ENCODE peak calls at places on chromosomes 11 and 22, in eight cellular contexts. L, B, J, U, E, P, V and O are unnamed samples.
A peak's percentile ranks its signal among the peaks of the same experiment; 100 is the strongest.

GRCh38 chr11:128625766-128626165 is 38.4 kb upstream of the ETS1 start:
- DNase-seq in L (no peak), B (no peak), J (no peak), U (no peak), E (no peak), P (no peak), V (no peak), O (no peak)

GRCh38 chr11:88421530-88421929 is 84.0 kb upstream of the CTSC start:
- DNase-seq in L (no peak), B (peak; percentile 68), J (peak; percentile 26), U (peak; percentile 40), E (no peak), P (no peak), V (peak; percentile 25), O (no peak)

GRCh38 chr11:66851251-66851620 is 5.6 kb upstream of the LRFN4 start:
- DNase-seq in L (peak; percentile 57), B (no peak), J (no peak), U (no peak), E (peak; percentile 60), P (no peak), V (no peak), O (no peak)

GRCh38 chr11:75562048-75562835 is at the start of gene SERPINH1:
- DNase-seq in L (peak; percentile 95), B (peak; percentile 82), J (peak; percentile 66), U (peak; percentile 77), E (peak; percentile 96), P (peak; percentile 53), V (peak; percentile 90), O (peak; percentile 72)

GRCh38 chr11:1674194-1674878 is 22.7 kb upstream of the KRTAP5-6 start:
- DNase-seq in L (no peak), B (no peak), J (no peak), U (no peak), E (no peak), P (no peak), V (no peak), O (no peak)

GRCh38 chr11:132844956-132845355 is 687.3 kb downstream of the OPCML start:
- DNase-seq in L (no peak), B (peak; percentile 33), J (no peak), U (peak; percentile 98), E (no peak), P (no peak), V (peak; percentile 96), O (no peak)

GRCh38 chr11:61793084-61793828 is 545 bp downstream of the FEN1 start:
- DNase-seq in L (no peak), B (peak; percentile 8), J (no peak), U (no peak), E (no peak), P (no peak), V (no peak), O (no peak)

GRCh38 chr11:17991799-17992433 is 20.9 kb downstream of the SERGEF start:
- DNase-seq in L (no peak), B (peak; percentile 66), J (no peak), U (peak; percentile 44), E (no peak), P (peak; percentile 32), V (peak; percentile 60), O (peak; percentile 20)

GRCh38 chr11:76629133-76629852 is 41.3 kb downstream of the LRRC32 start:
- DNase-seq in L (peak; percentile 77), B (peak; percentile 50), J (peak; percentile 64), U (no peak), E (peak; percentile 85), P (peak; percentile 64), V (peak; percentile 79), O (no peak)

GRCh38 chr22:47296405-47297260 is 534.2 kb downstream of the TBC1D22A start:
- DNase-seq in L (no peak), B (no peak), J (no peak), U (no peak), E (no peak), P (no peak), V (no peak), O (no peak)

GRCh38 chr11:134779179-134779578 is 367.1 kb upstream of the B3GAT1 start:
- DNase-seq in L (no peak), B (no peak), J (no peak), U (no peak), E (no peak), P (no peak), V (no peak), O (no peak)

GRCh38 chr11:77821349-77821851 is 456 bp downstream of the AAMDC start:
- DNase-seq in L (peak; percentile 77), B (peak; percentile 39), J (peak; percentile 23), U (peak; percentile 20), E (peak; percentile 69), P (peak; percentile 2), V (peak; percentile 38), O (no peak)

DNA sequence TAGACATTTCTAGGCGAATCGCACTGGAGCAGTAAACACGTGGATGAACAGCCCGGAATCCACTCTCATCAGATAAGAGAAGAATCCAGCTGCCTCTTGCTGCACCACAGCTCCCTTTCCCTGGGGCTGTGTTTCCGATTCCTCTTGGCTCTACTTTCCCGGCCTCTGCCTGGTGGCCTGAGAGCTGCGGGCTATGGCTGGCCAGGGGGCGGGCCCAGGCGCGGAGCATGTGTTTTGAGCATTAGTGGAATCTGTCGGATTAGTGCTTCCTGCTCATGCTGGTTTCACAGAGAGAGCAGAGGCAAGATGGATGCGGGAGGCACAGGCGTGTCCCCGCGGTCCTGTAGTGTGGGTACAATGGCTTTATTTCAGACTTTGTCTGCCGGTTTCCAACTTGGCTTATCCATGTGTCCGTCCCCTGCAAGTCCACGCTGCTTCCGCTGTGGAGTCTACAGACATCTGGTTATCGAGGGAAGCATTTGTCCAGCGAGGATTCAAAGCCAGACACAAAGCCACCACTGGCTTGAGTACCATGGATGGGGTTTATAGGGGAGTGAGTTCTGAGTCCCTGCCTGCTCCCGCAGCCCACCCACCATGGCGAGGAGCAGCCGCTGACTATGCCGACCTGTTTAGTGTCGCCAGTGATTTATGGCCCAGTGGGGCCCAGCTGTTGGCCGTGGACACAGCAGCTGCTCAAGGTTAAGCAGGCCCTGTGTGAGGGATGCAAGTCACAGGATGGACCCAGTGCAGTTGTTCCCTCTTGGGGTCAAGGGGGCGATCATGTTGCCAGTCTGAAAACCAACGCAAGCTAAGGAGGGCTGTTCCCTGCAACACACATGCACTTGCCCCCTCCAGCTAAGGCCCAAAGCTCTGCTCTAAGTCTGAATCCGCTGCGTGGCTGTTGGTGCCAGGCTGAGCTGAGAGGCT is 43.3 kb upstream of the EP300 start:
- DNase-seq in L (peak; percentile 88), B (peak; percentile 60), J (no peak), U (peak; percentile 73), E (peak; percentile 84), P (no peak), V (peak; percentile 78), O (no peak)
- H3K4me3 ChIP-seq in L (no peak overlapping the region), B (peak overlapping the region; percentile 26), J (no peak overlapping the region), U (no peak overlapping the region), E (peak overlapping the region; percentile 33), P (no peak overlapping the region), V (peak overlapping the region; percentile 40), O (no peak overlapping the region)

GRCh38 chr11:94793822-94794221 is 25.7 kb downstream of the AMOTL1 start:
- DNase-seq in L (no peak), B (peak; percentile 74), J (no peak), U (peak; percentile 91), E (no peak), P (no peak), V (no peak), O (no peak)
- H3K4me3 ChIP-seq in L (no peak overlapping the region), B (no peak overlapping the region), J (no peak overlapping the region), U (peak overlapping the region; percentile 62), E (no peak overlapping the region), P (no peak overlapping the region), V (no peak overlapping the region), O (no peak overlapping the region)

GRCh38 chr22:38751422-38752346 is 4.1 kb downstream of the SUN2 start:
- DNase-seq in L (no peak), B (no peak), J (peak; percentile 83), U (no peak), E (no peak), P (peak; percentile 68), V (no peak), O (peak; percentile 68)
- H3K4me3 ChIP-seq in L (no peak overlapping the region), B (no peak overlapping the region), J (peak overlapping the region; percentile 19), U (no peak overlapping the region), E (no peak overlapping the region), P (peak overlapping the region; percentile 71), V (no peak overlapping the region), O (peak overlapping the region; percentile 98)

GRCh38 chr22:29028468-29028867 is 33.2 kb downstream of the C22orf31 start:
- DNase-seq in L (no peak), B (no peak), J (no peak), U (no peak), E (no peak), P (no peak), V (no peak), O (no peak)

GRCh38 chr22:29022101-29022817 is 39.4 kb downstream of the C22orf31 start:
- DNase-seq in L (no peak), B (no peak), J (no peak), U (no peak), E (no peak), P (no peak), V (no peak), O (no peak)

GRCh38 chr22:29026579-29026978 is 35.1 kb downstream of the C22orf31 start:
- DNase-seq in L (no peak), B (no peak), J (no peak), U (no peak), E (no peak), P (no peak), V (no peak), O (no peak)

GRCh38 chr22:29018293-29019189 is 43.1 kb downstream of the C22orf31 start:
- DNase-seq in L (no peak), B (no peak), J (no peak), U (no peak), E (no peak), P (no peak), V (no peak), O (no peak)

GRCh38 chr22:29023172-29023796 is 38.3 kb downstream of the C22orf31 start:
- DNase-seq in L (no peak), B (no peak), J (no peak), U (no peak), E (no peak), P (no peak), V (no peak), O (no peak)
- H3K4me3 ChIP-seq in L (no peak overlapping the region), B (no peak overlapping the region), J (no peak overlapping the region), U (no peak overlapping the region), E (no peak overlapping the region), P (no peak overlapping the region), V (no peak overlapping the region), O (no peak overlapping the region)

GRCh38 chr11:57972013-57972367 is 51.7 kb upstream of the OR9Q1 start:
- DNase-seq in L (no peak), B (no peak), J (no peak), U (peak; percentile 3), E (no peak), P (no peak), V (no peak), O (no peak)
- H3K4me3 ChIP-seq in L (no peak overlapping the region), B (no peak overlapping the region), J (no peak overlapping the region), U (no peak overlapping the region), E (no peak overlapping the region), P (no peak overlapping the region), V (no peak overlapping the region), O (no peak overlapping the region)